ENCODE peak calls at places on chromosome 21, in seven cellular contexts. U is C1 segment of cervical spinal cord; Y is H7; T is HCEC 1CT; G is effector CD4-positive, alpha-beta T cell; A is NCI-H1694 treated with DMSO at 0.1 percent for 48 hours; J is stimulated activated CD8-positive, alpha-beta memory T cell treated with anti-CD3 and anti-CD28 coated beads, Interleukin-4, amount 100 ng/mL, for 48 hours. Q is an unnamed sample.

GRCh38 chr21:26042181-26042876 is 128.2 kb downstream of the APP start:
- DNase-seq in T (no peak), U (no peak), J (no peak), Y (no peak), A (no peak), G (no peak), Q (no peak)

GRCh38 chr21:37061926-37062591 is 10.8 kb downstream of the PIGP start:
- DNase-seq in J (no peak), Y (no peak), U (no peak), G (no peak), T (no peak), A (no peak), Q (no peak)

GRCh38 chr21:42495765-42496119 is 282 bp downstream of the RSPH1 start:
- DNase-seq in J (no peak), G (no peak), Y (no peak), U (no peak), T (no peak), A (no peak), Q (no peak)

GRCh38 chr21:28454978-28455600 is 537.6 kb downstream of the LTN1 start:
- DNase-seq in U (no peak), G (no peak), J (no peak), Y (no peak), A (no peak), T (peak; percentile 37), Q (no peak)

GRCh38 chr21:32203877-32204480 is 74.9 kb downstream of the MIS18A start:
- DNase-seq in J (no peak), U (no peak), G (no peak), Y (no peak), A (no peak), T (no peak), Q (no peak)

GRCh38 chr21:29481641-29482040 is 182.9 kb downstream of the BACH1 start:
- DNase-seq in T (peak; percentile 88), A (no peak), J (no peak), U (no peak), Y (no peak), G (no peak), Q (no peak)

GRCh38 chr21:26849428-26850115 is 4.4 kb upstream of the ADAMTS1 start:
- DNase-seq in G (no peak), J (no peak), U (no peak), A (peak; percentile 80), Y (peak; percentile 19), T (peak; percentile 68), Q (no peak)

GRCh38 chr21:36429672-36430546 is 44.7 kb downstream of the CHAF1B start:
- DNase-seq in T (peak; percentile 99), J (peak; percentile 84), G (peak; percentile 32), Y (peak; percentile 71), U (no peak), A (no peak), Q (peak; percentile 87)

GRCh38 chr21:15761508-15762100 is 31.8 kb downstream of the USP25 start:
- DNase-seq in U (no peak), T (no peak), J (no peak), Y (no peak), G (no peak), A (no peak), Q (no peak)

GRCh38 chr21:44454747-44455523 is at the start of gene LRRC3:
- DNase-seq in G (peak; percentile 77), J (peak; percentile 86), Y (peak; percentile 100), T (no peak), U (no peak), A (peak; percentile 18), Q (peak; percentile 92)

GRCh38 chr21:41950941-41951408 is 2.8 kb downstream of the C2CD2 start:
- DNase-seq in A (no peak), J (no peak), U (no peak), G (no peak), Y (peak; percentile 70), T (no peak), Q (no peak)

GRCh38 chr21:20789696-20790095 is 208.5 kb upstream of the NCAM2 start:
- DNase-seq in G (no peak), J (no peak), Y (no peak), T (no peak), U (no peak), A (no peak), Q (no peak)

GRCh38 chr21:41403331-41403730 is 22.7 kb upstream of the MX1 start:
- DNase-seq in T (no peak), U (no peak), G (no peak), A (no peak), Y (no peak), J (no peak), Q (no peak)

GRCh38 chr21:36608251-36608650 is 90.7 kb upstream of the SIM2 start:
- DNase-seq in J (no peak), U (no peak), Y (no peak), T (no peak), G (no peak), A (no peak), Q (no peak)

GRCh38 chr21:45343891-45344290 is 56.2 kb upstream of the POFUT2 start:
- DNase-seq in J (no peak), Y (no peak), U (no peak), A (no peak), T (no peak), G (no peak), Q (no peak)

GRCh38 chr21:40404319-40404906 is 442.5 kb downstream of the DSCAM start:
- DNase-seq in U (no peak), J (no peak), Y (no peak), A (no peak), T (no peak), G (no peak), Q (no peak)

GRCh38 chr21:44939532-44940115 is at the start of gene SLX9:
- DNase-seq in G (peak; percentile 66), A (peak; percentile 61), T (peak; percentile 78), J (peak; percentile 86), Y (peak; percentile 98), U (no peak), Q (peak; percentile 93)

GRCh38 chr21:26055841-26056264 is 114.7 kb downstream of the APP start:
- DNase-seq in Y (no peak), J (no peak), T (no peak), A (no peak), U (no peak), G (no peak), Q (no peak)

GRCh38 chr21:38956791-38957571 is 151.3 kb downstream of the ETS2 start:
- DNase-seq in J (no peak), T (no peak), A (no peak), U (no peak), Y (no peak), G (no peak), Q (no peak)

GRCh38 chr21:40902993-40903392 is 56.0 kb upstream of the DSCAM start:
- DNase-seq in G (no peak), J (no peak), T (no peak), A (no peak), Y (no peak), U (no peak), Q (no peak)

GRCh38 chr21:26473471-26473870 is 99.6 kb downstream of the CYYR1 start:
- DNase-seq in G (no peak), U (no peak), T (no peak), Y (no peak), A (no peak), J (no peak), Q (no peak)

GRCh38 chr21:25615880-25616279 is 8.6 kb upstream of the MRPL39 start:
- DNase-seq in J (no peak), U (no peak), A (no peak), Y (no peak), T (no peak), G (no peak), Q (no peak)

GRCh38 chr21:29221259-29221744 is 77.4 kb upstream of the BACH1 start:
- DNase-seq in Y (no peak), T (no peak), A (no peak), G (no peak), U (no peak), J (no peak), Q (no peak)

GRCh38 chr21:32624726-32625125 is 12.5 kb upstream of the CFAP298 start:
- DNase-seq in G (no peak), U (no peak), A (no peak), T (peak; percentile 42), Y (no peak), J (no peak), Q (no peak)

GRCh38 chr21:31471865-31472264 is 127.8 kb upstream of the TIAM1 start:
- DNase-seq in T (no peak), A (no peak), U (no peak), Y (no peak), G (no peak), J (no peak), Q (peak; percentile 13)

GRCh38 chr21:46051379-46051770 is 46.5 kb upstream of the COL6A2 start:
- DNase-seq in Y (peak; percentile 12), J (no peak), G (no peak), A (no peak), T (no peak), U (no peak), Q (no peak)

GRCh38 chr21:39149882-39150281 is 33.4 kb downstream of the PSMG1 start:
- DNase-seq in J (no peak), Y (no peak), A (no peak), U (no peak), T (no peak), G (no peak), Q (no peak)

GRCh38 chr21:35084869-35085268 is 35.8 kb upstream of the RUNX1 start:
- DNase-seq in J (no peak), Y (no peak), T (peak; percentile 95), U (no peak), G (no peak), A (no peak), Q (no peak)

GRCh38 chr21:44333701-44334636 is 5.2 kb downstream of the CFAP410 start:
- DNase-seq in J (no peak), A (no peak), G (no peak), Y (no peak), T (no peak), U (no peak), Q (no peak)

GRCh38 chr21:43884012-43884860 is 19.2 kb downstream of the AGPAT3 start:
- DNase-seq in J (peak; percentile 50), U (no peak), G (no peak), A (no peak), T (no peak), Y (peak; percentile 68), Q (peak; percentile 70)